ENCODE peak calls at places on chromosomes 7 and 10, in four cellular contexts. One of them, this sample, is unnamed. For H3K27me3, the result is how much of the 10 kb centered on the place peaks cover.

GRCh38 chr10:117134084-117135025 is 3.7 kb downstream of the VAX1 start:
- DNase-seq in upper lobe of left lung: peak
- DNase-seq in heart left ventricle: no peak
- DNase-seq in testis: no peak
- DNase-seq in this sample: no peak

GRCh38 chr10:17206210-17206709 is 4.8 kb upstream of the TRDMT1 start:
- DNase-seq in upper lobe of left lung: no peak
- DNase-seq in heart left ventricle: no peak
- DNase-seq in testis: no peak
- DNase-seq in this sample: peak

GRCh38 chr7:82945480-82945879 is 217.2 kb downstream of the PCLO start:
- DNase-seq in upper lobe of left lung: no peak
- DNase-seq in heart left ventricle: no peak
- DNase-seq in testis: no peak
- DNase-seq in this sample: no peak

GRCh38 chr10:97596101-97597055 is 6.9 kb downstream of the C10orf62 start:
- DNase-seq in upper lobe of left lung: no peak
- DNase-seq in heart left ventricle: no peak
- DNase-seq in testis: peak
- DNase-seq in this sample: no peak

GRCh38 chr7:27191716-27192545 is 6.9 kb upstream of the HOXA11 start:
- DNase-seq in upper lobe of left lung: peak
- DNase-seq in heart left ventricle: no peak
- DNase-seq in testis: no peak
- DNase-seq in this sample: no peak

GRCh38 chr10:122084286-122085041 is 95.5 kb downstream of the TACC2 start:
- DNase-seq in upper lobe of left lung: peak
- DNase-seq in heart left ventricle: no peak
- DNase-seq in testis: no peak
- DNase-seq in this sample: no peak

GRCh38 chr7:101728888-101729883 is 88.2 kb upstream of the CUX1 start:
- DNase-seq in upper lobe of left lung: no peak
- DNase-seq in heart left ventricle: no peak
- DNase-seq in testis: no peak
- DNase-seq in this sample: no peak

GRCh38 chr7:85160223-85160622 is 26.6 kb downstream of the SEMA3D start:
- DNase-seq in upper lobe of left lung: no peak
- DNase-seq in heart left ventricle: no peak
- DNase-seq in testis: no peak
- DNase-seq in this sample: no peak

GRCh38 chr7:140349172-140349771 is 49.1 kb downstream of the SLC37A3 start:
- DNase-seq in upper lobe of left lung: no peak
- DNase-seq in heart left ventricle: no peak
- DNase-seq in testis: no peak
- DNase-seq in this sample: no peak

GRCh38 chr10:100396605-100397004 is 49.6 kb downstream of the SCD start:
- DNase-seq in upper lobe of left lung: no peak
- DNase-seq in heart left ventricle: no peak
- DNase-seq in testis: no peak
- DNase-seq in this sample: no peak

GRCh38 chr7:82050792-82051191 is 280.9 kb upstream of the HGF start:
- DNase-seq in upper lobe of left lung: no peak
- DNase-seq in heart left ventricle: no peak
- DNase-seq in testis: no peak
- DNase-seq in this sample: no peak

GRCh38 chr10:613217-613616 is 76.3 kb downstream of the DIP2C start:
- DNase-seq in upper lobe of left lung: no peak
- DNase-seq in heart left ventricle: no peak
- DNase-seq in testis: no peak
- DNase-seq in this sample: no peak

GRCh38 chr10:104321716-104322415 is 16.4 kb downstream of the ITPRIP start:
- DNase-seq in upper lobe of left lung: no peak
- DNase-seq in heart left ventricle: no peak
- DNase-seq in testis: no peak
- DNase-seq in this sample: no peak

GRCh38 chr7:135335628-135336139 is 102.0 kb downstream of the STRA8 start:
- DNase-seq in upper lobe of left lung: no peak
- DNase-seq in heart left ventricle: no peak
- DNase-seq in testis: peak
- DNase-seq in this sample: no peak

GRCh38 chr7:142482899-142483658 is 225.2 kb upstream of the PRSS58 start:
- DNase-seq in upper lobe of left lung: no peak
- DNase-seq in heart left ventricle: no peak
- DNase-seq in testis: peak
- DNase-seq in this sample: peak

GRCh38 chr7:104552102-104552501 is 223.7 kb downstream of the LHFPL3 start:
- DNase-seq in upper lobe of left lung: no peak
- DNase-seq in heart left ventricle: no peak
- DNase-seq in testis: peak
- DNase-seq in this sample: no peak

GRCh38 chr7:81161459-81162075 is 242.7 kb upstream of the SEMA3C start:
- DNase-seq in upper lobe of left lung: no peak
- DNase-seq in heart left ventricle: no peak
- DNase-seq in testis: no peak
- DNase-seq in this sample: no peak

GRCh38 chr7:155961241-155962190 is 149.3 kb upstream of the SHH start:
- DNase-seq in upper lobe of left lung: peak
- DNase-seq in heart left ventricle: no peak
- DNase-seq in testis: peak
- DNase-seq in this sample: no peak

GRCh38 chr10:46998595-46998994 is 87.4 kb downstream of the PTPN20 start:
- DNase-seq in upper lobe of left lung: no peak
- DNase-seq in heart left ventricle: no peak
- DNase-seq in testis: no peak
- DNase-seq in this sample: no peak

GRCh38 chr7:112080441-112080840 is 125.8 kb downstream of the DOCK4 start:
- DNase-seq in upper lobe of left lung: no peak
- DNase-seq in heart left ventricle: no peak
- DNase-seq in testis: no peak
- DNase-seq in this sample: no peak

GRCh38 chr10:5538446-5538845 is 13.7 kb downstream of the CALML3 start:
- DNase-seq in upper lobe of left lung: no peak
- DNase-seq in heart left ventricle: no peak
- DNase-seq in testis: no peak
- DNase-seq in this sample: no peak

GRCh38 chr7:28298870-28299484 is 113.3 kb upstream of the CREB5 start:
- DNase-seq in upper lobe of left lung: no peak
- DNase-seq in heart left ventricle: no peak
- DNase-seq in testis: peak
- DNase-seq in this sample: no peak

GRCh38 chr7:130144632-130145171 is 60.5 kb downstream of the TMEM209 start:
- DNase-seq in upper lobe of left lung: no peak
- DNase-seq in heart left ventricle: no peak
- DNase-seq in testis: no peak
- DNase-seq in this sample: no peak

GRCh38 chr7:74282748-74283459 is 6.3 kb upstream of the CLIP2 start:
- DNase-seq in upper lobe of left lung: no peak
- DNase-seq in heart left ventricle: no peak
- DNase-seq in testis: no peak
- DNase-seq in this sample: no peak

GRCh38 chr7:27248911-27249723 is 6.5 kb downstream of the EVX1 start:
- DNase-seq in upper lobe of left lung: peak
- DNase-seq in heart left ventricle: no peak
- DNase-seq in testis: no peak
- DNase-seq in this sample: no peak

GRCh38 chr10:58335306-58336005 is 650 bp downstream of the UBE2D1 start:
- DNase-seq in upper lobe of left lung: peak
- DNase-seq in heart left ventricle: peak
- DNase-seq in testis: peak
- DNase-seq in this sample: no peak

GRCh38 chr7:107327986-107328569 is 141.8 kb upstream of the GPR22 start:
- DNase-seq in upper lobe of left lung: no peak
- DNase-seq in heart left ventricle: no peak
- DNase-seq in testis: no peak
- DNase-seq in this sample: no peak

GRCh38 chr10:78199759-78200158 is 166.1 kb downstream of the RPS24 start:
- DNase-seq in upper lobe of left lung: no peak
- DNase-seq in heart left ventricle: no peak
- DNase-seq in testis: no peak
- DNase-seq in this sample: no peak

GRCh38 chr10:59405235-59405634 is 42.9 kb upstream of the FAM13C start:
- DNase-seq in upper lobe of left lung: no peak
- DNase-seq in heart left ventricle: no peak
- DNase-seq in testis: no peak
- DNase-seq in this sample: no peak

GRCh38 chr10:34698979-34699378 is 116.1 kb downstream of the PARD3 start:
- DNase-seq in upper lobe of left lung: no peak
- DNase-seq in heart left ventricle: no peak
- DNase-seq in testis: no peak
- DNase-seq in this sample: no peak

GRCh38 chr7:105827106-105827870 is 49.1 kb downstream of the ATXN7L1 start:
- DNase-seq in upper lobe of left lung: no peak
- DNase-seq in heart left ventricle: no peak
- DNase-seq in testis: no peak
- DNase-seq in this sample: no peak

GRCh38 chr10:124152139-124152780 is 58.9 kb upstream of the CHST15 start:
- DNase-seq in upper lobe of left lung: peak
- DNase-seq in heart left ventricle: no peak
- DNase-seq in testis: no peak
- DNase-seq in this sample: no peak

GRCh38 chr7:35729061-35729783 is 34.3 kb upstream of the HERPUD2 start:
- DNase-seq in upper lobe of left lung: no peak
- DNase-seq in heart left ventricle: no peak
- DNase-seq in testis: no peak
- DNase-seq in this sample: peak

GRCh38 chr10:68046642-68047041 is 28.4 kb downstream of the HERC4 start:
- DNase-seq in upper lobe of left lung: no peak
- DNase-seq in heart left ventricle: no peak
- DNase-seq in testis: no peak
- DNase-seq in this sample: no peak

GRCh38 chr7:157522189-157522588 is 185.4 kb downstream of the DNAJB6 start:
- DNase-seq in upper lobe of left lung: peak
- DNase-seq in heart left ventricle: no peak
- DNase-seq in testis: peak
- DNase-seq in this sample: no peak

GRCh38 chr7:157521061-157521731 is 184.4 kb downstream of the DNAJB6 start:
- DNase-seq in upper lobe of left lung: peak
- DNase-seq in heart left ventricle: no peak
- DNase-seq in testis: peak
- DNase-seq in this sample: no peak

GRCh38 chr7:157522954-157523353 is 186.2 kb downstream of the DNAJB6 start:
- DNase-seq in upper lobe of left lung: no peak
- DNase-seq in heart left ventricle: no peak
- DNase-seq in testis: no peak
- DNase-seq in this sample: no peak

GRCh38 chr7:157520249-157520648 is 183.4 kb downstream of the DNAJB6 start:
- DNase-seq in upper lobe of left lung: no peak
- DNase-seq in heart left ventricle: no peak
- DNase-seq in testis: no peak
- DNase-seq in this sample: no peak

DNA sequence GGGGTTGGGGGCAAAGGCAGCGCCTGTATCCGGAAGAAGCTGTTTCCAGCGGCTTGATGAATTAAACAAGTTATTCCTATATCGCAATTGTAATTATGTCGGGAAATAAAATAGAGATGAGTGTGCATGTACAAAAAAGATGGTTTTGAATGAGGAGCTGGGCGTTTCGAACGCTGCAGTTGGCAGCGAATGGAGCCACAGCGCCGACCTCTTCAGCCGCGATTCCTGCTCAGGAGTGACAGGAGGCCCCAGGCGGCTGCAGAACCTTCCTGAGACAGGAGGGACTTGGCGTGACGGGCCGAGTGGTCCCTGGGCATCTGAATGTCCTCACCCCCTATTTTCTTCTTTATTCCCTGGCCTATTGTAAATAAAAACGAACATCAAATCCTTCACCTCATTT is 184.9 kb downstream of the DNAJB6 start:
- DNase-seq in upper lobe of left lung: no peak
- DNase-seq in heart left ventricle: no peak
- DNase-seq in testis: no peak
- DNase-seq in this sample: no peak
- H3K27me3 ChIP-seq in upper lobe of left lung: under half
- H3K27me3 ChIP-seq in heart left ventricle: under half
- H3K27me3 ChIP-seq in testis: under half
- H3K27me3 ChIP-seq in this sample: under half

GRCh38 chr7:47039899-47040298 is 542.0 kb downstream of the TNS3 start:
- DNase-seq in upper lobe of left lung: no peak
- DNase-seq in heart left ventricle: no peak
- DNase-seq in testis: no peak
- DNase-seq in this sample: no peak
- H3K27ac ChIP-seq in upper lobe of left lung: peak
- H3K27ac ChIP-seq in heart left ventricle: peak
- H3K27ac ChIP-seq in testis: no peak
- H3K27ac ChIP-seq in this sample: no peak

GRCh38 chr10:114386446-114386845 is 17.9 kb downstream of the AFAP1L2 start:
- DNase-seq in upper lobe of left lung: peak
- DNase-seq in heart left ventricle: no peak
- DNase-seq in testis: no peak
- DNase-seq in this sample: no peak
- TF ChIP-seq CTCF in upper lobe of left lung: no peak
- TF ChIP-seq CTCF in heart left ventricle: no peak
- TF ChIP-seq CTCF in testis: no peak
- TF ChIP-seq CTCF in this sample: no peak

DNA sequence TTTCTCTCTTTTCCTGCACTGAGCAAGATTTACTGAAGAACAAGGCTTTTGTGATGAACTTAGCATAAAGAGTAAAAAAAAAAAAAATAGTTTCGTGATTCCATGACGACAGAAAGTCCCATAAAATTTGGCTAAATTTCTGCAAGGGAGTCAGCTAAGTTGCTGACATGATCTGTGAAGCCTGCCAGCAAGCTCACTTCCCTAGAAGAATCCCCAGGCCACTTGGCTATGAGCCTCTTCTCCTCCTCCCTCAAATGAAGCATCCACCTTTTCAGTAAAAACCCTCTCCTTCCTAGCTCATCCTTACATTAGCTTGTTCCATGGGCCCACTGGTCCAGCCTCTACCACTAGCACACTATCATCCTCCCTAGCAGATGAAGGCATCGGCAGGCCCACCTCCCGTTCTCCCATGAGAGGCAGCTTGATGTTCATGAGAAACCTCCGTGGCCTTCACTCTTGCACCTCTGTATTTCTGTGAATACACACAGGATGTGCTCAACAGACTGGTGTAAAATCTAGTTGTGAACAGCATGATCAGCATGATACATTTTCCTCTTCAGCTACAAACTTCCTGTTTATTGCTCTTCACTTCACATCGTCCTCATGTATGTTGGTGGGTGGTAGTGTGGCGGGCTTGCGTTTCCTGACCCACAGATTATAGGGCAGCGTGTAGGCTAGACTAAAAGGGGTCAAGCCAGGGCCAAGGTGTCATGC is 30.9 kb downstream of the GIMAP8 start:
- DNase-seq in upper lobe of left lung: no peak
- DNase-seq in heart left ventricle: no peak
- DNase-seq in testis: no peak
- DNase-seq in this sample: peak
- H3K27me3 ChIP-seq in upper lobe of left lung: under half
- H3K27me3 ChIP-seq in heart left ventricle: under half
- H3K27me3 ChIP-seq in testis: under half
- H3K27me3 ChIP-seq in this sample: under half

DNA sequence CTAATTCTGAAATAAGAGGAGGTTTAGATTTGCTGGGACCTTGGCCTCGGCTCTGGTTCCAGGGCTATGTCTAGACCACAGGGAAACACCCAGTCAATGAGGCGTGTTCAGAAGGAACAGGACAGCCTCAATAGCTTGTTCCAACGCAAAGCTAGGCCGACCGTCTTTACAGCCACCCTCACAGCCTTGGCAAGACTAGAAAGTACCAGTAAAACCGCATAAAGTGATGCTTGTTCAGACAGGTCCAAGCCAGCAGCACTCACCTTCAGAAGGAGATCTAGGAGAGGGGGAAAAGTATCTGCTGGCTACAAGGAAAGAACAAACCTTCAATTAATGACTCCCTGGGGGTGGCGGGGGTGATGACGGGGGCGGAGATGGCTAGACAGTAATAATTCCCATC is 50.1 kb upstream of the LMTK2 start:
- DNase-seq in upper lobe of left lung: no peak
- DNase-seq in heart left ventricle: no peak
- DNase-seq in testis: no peak
- DNase-seq in this sample: no peak
- H3K27ac ChIP-seq in upper lobe of left lung: no peak
- H3K27ac ChIP-seq in heart left ventricle: no peak
- H3K27ac ChIP-seq in testis: no peak
- H3K27ac ChIP-seq in this sample: no peak

This sample was measured in CD4-positive, alpha-beta T cell.